ENCODE peak calls at places on chromosomes 5 and 9, in five cellular contexts. O is adipocyte, P is NCI-H187, E is activated T-helper 1 cell treated with Interleukin-2 at 50 U/mL for 16 hours, J is tibial nerve. R is an unnamed sample.

GRCh38 chr5:68255305-68256130 is 40.0 kb downstream of the PIK3R1 start:
- DNase-seq in E (no peak), J (no peak), O (no peak), P (no peak), R (no peak)

GRCh38 chr5:74401566-74402320 is 238.8 kb downstream of the ENC1 start:
- DNase-seq in O (no peak), E (no peak), P (no peak), J (no peak), R (no peak)

GRCh38 chr5:9440517-9440916 is 105.4 kb downstream of the SEMA5A start:
- DNase-seq in E (no peak), P (no peak), J (no peak), O (peak), R (no peak)

GRCh38 chr5:61353293-61353692 is 21.2 kb downstream of the ZSWIM6 start:
- DNase-seq in J (no peak), O (no peak), E (no peak), P (no peak), R (no peak)

GRCh38 chr5:90518666-90519065 is 10.7 kb downstream of the LYSMD3 start:
- DNase-seq in E (no peak), J (no peak), P (no peak), O (no peak), R (no peak)

GRCh38 chr5:64229163-64229774 is 63.6 kb downstream of the RNF180 start:
- DNase-seq in J (no peak), P (peak), E (no peak), O (peak), R (no peak)

GRCh38 chr9:133405508-133406009 is 12.3 kb downstream of the REXO4 start:
- DNase-seq in O (no peak), J (no peak), E (no peak), P (no peak), R (no peak)

GRCh38 chr9:93095205-93096130 is 549 bp upstream of the CARD19 start:
- DNase-seq in J (peak), O (peak), P (peak), E (peak), R (peak)

GRCh38 chr9:17090041-17090440 is 44.8 kb upstream of the CNTLN start:
- DNase-seq in P (no peak), J (no peak), O (no peak), E (no peak), R (no peak)

GRCh38 chr5:53882637-53883036 is 322.2 kb downstream of the NDUFS4 start:
- DNase-seq in P (no peak), E (no peak), O (peak), J (no peak), R (no peak)

GRCh38 chr5:40991168-40991980 is 79.8 kb downstream of the MROH2B start:
- DNase-seq in P (no peak), O (peak), J (peak), E (no peak), R (no peak)

GRCh38 chr9:89755835-89756234 is 151.0 kb downstream of the GADD45G start:
- DNase-seq in P (no peak), J (no peak), O (no peak), E (no peak), R (no peak)

GRCh38 chr5:181255836-181256578 is 4.9 kb downstream of the TRIM52 start:
- DNase-seq in E (no peak), O (no peak), P (no peak), J (no peak), R (no peak)

GRCh38 chr5:161034456-161034855 is 182.4 kb upstream of the ATP10B start:
- DNase-seq in E (no peak), P (no peak), J (no peak), O (no peak), R (no peak)

GRCh38 chr9:122028089-122028488 is 65.0 kb downstream of the TTLL11 start:
- DNase-seq in P (no peak), J (no peak), E (no peak), O (no peak), R (no peak)

GRCh38 chr5:134175874-134176522 is 752 bp downstream of the SKP1 start:
- DNase-seq in O (peak), E (no peak), J (no peak), P (no peak), R (peak)

GRCh38 chr9:15306757-15307522 is at the start of gene TTC39B:
- DNase-seq in O (peak), J (peak), E (peak), P (peak), R (peak)

GRCh38 chr5:29161897-29162296 is 2031.6 kb upstream of the CDH6 start:
- DNase-seq in J (no peak), P (no peak), E (no peak), O (no peak), R (no peak)

GRCh38 chr9:2126331-2126789 is 111.2 kb downstream of the SMARCA2 start:
- DNase-seq in J (no peak), E (no peak), O (peak), P (no peak), R (no peak)

GRCh38 chr9:93064392-93065124 is 6.1 kb downstream of the SUSD3 start:
- DNase-seq in E (peak), P (no peak), J (no peak), O (no peak), R (peak)

GRCh38 chr5:170293273-170293672 is 4.3 kb downstream of the LCP2 start:
- DNase-seq in O (no peak), J (no peak), P (no peak), E (no peak), R (peak)

GRCh38 chr5:167393328-167393727 is 898.1 kb upstream of the WWC1 start:
- DNase-seq in O (no peak), P (no peak), E (no peak), J (no peak), R (no peak)

GRCh38 chr9:95874989-95875304 is 544 bp upstream of the ERCC6L2 start:
- DNase-seq in E (peak), O (peak), P (no peak), J (peak), R (peak)

GRCh38 chr9:88476491-88477271 is 58.3 kb upstream of the NXNL2 start:
- DNase-seq in P (peak), J (no peak), O (peak), E (no peak), R (no peak)

GRCh38 chr9:138009016-138009415 is 131.4 kb downstream of the CACNA1B start:
- DNase-seq in J (no peak), E (no peak), O (no peak), P (no peak), R (no peak)

GRCh38 chr9:133003671-133004090 is 25.2 kb downstream of the GFI1B start:
- DNase-seq in E (no peak), P (no peak), J (no peak), O (peak), R (no peak)

GRCh38 chr5:43066231-43066798 is 26.2 kb upstream of the ANXA2R start:
- DNase-seq in J (no peak), P (peak), O (peak), E (peak), R (peak)

GRCh38 chr5:68240771-68241170 is 25.2 kb downstream of the PIK3R1 start:
- DNase-seq in J (no peak), P (no peak), O (no peak), E (no peak), R (no peak)

GRCh38 chr9:110069326-110070248 is 138.4 kb downstream of the C9orf152 start:
- DNase-seq in J (no peak), P (no peak), O (peak), E (no peak), R (no peak)

GRCh38 chr9:107584186-107584585 is 94.6 kb upstream of the KLF4 start:
- DNase-seq in J (no peak), O (no peak), P (no peak), E (no peak), R (no peak)

GRCh38 chr5:133362438-133362837 is 249.9 kb downstream of the FSTL4 start:
- DNase-seq in O (no peak), P (no peak), E (no peak), J (no peak), R (no peak)